ENCODE peak calls at places on chromosomes 3 and 15, in eight cellular contexts. One of them, this sample, is unnamed.

GRCh38 chr15:66625531-66625930 is 59.7 kb upstream of the LCTL start:
- DNase-seq in fibroblast of mammary gland: no peak
- DNase-seq in B cell: no peak
- DNase-seq in dorsolateral prefrontal cortex: no peak
- DNase-seq in mammary epithelial cell: no peak
- DNase-seq in fibroblast of lung: no peak
- DNase-seq in progenitor cell of endocrine pancreas: no peak
- DNase-seq in lower lobe of right lung: no peak
- DNase-seq in this sample: no peak

GRCh38 chr15:67945131-67945530 is 105.3 kb upstream of the RNU6-1 start:
- DNase-seq in fibroblast of mammary gland: no peak
- DNase-seq in B cell: no peak
- DNase-seq in dorsolateral prefrontal cortex: no peak
- DNase-seq in mammary epithelial cell: no peak
- DNase-seq in fibroblast of lung: no peak
- DNase-seq in progenitor cell of endocrine pancreas: no peak
- DNase-seq in lower lobe of right lung: no peak
- DNase-seq in this sample: no peak

GRCh38 chr3:58521002-58521670 is 15.9 kb downstream of the ACOX2 start:
- DNase-seq in fibroblast of mammary gland: peak; percentile 47
- DNase-seq in B cell: no peak
- DNase-seq in dorsolateral prefrontal cortex: no peak
- DNase-seq in mammary epithelial cell: no peak
- DNase-seq in fibroblast of lung: no peak
- DNase-seq in progenitor cell of endocrine pancreas: no peak
- DNase-seq in lower lobe of right lung: no peak
- DNase-seq in this sample: no peak

GRCh38 chr3:71710906-71711494 is 14.2 kb downstream of the EIF4E3 start:
- DNase-seq in fibroblast of mammary gland: peak; percentile 71
- DNase-seq in B cell: peak; percentile 46
- DNase-seq in dorsolateral prefrontal cortex: no peak
- DNase-seq in mammary epithelial cell: peak; percentile 33
- DNase-seq in fibroblast of lung: peak; percentile 72
- DNase-seq in progenitor cell of endocrine pancreas: no peak
- DNase-seq in lower lobe of right lung: no peak
- DNase-seq in this sample: no peak

GRCh38 chr15:93143186-93143585 is 54.2 kb upstream of the RGMA start:
- DNase-seq in fibroblast of mammary gland: no peak
- DNase-seq in B cell: no peak
- DNase-seq in dorsolateral prefrontal cortex: no peak
- DNase-seq in mammary epithelial cell: no peak
- DNase-seq in fibroblast of lung: no peak
- DNase-seq in progenitor cell of endocrine pancreas: no peak
- DNase-seq in lower lobe of right lung: no peak
- DNase-seq in this sample: no peak

GRCh38 chr15:68224546-68225250 is 4.8 kb downstream of the CLN6 start:
- DNase-seq in fibroblast of mammary gland: no peak
- DNase-seq in B cell: peak; percentile 30
- DNase-seq in dorsolateral prefrontal cortex: no peak
- DNase-seq in mammary epithelial cell: no peak
- DNase-seq in fibroblast of lung: no peak
- DNase-seq in progenitor cell of endocrine pancreas: no peak
- DNase-seq in lower lobe of right lung: no peak
- DNase-seq in this sample: no peak

GRCh38 chr15:49494842-49495241 is 71.8 kb downstream of the FGF7 start:
- DNase-seq in fibroblast of mammary gland: no peak
- DNase-seq in B cell: no peak
- DNase-seq in dorsolateral prefrontal cortex: no peak
- DNase-seq in mammary epithelial cell: no peak
- DNase-seq in fibroblast of lung: no peak
- DNase-seq in progenitor cell of endocrine pancreas: no peak
- DNase-seq in lower lobe of right lung: no peak
- DNase-seq in this sample: no peak

GRCh38 chr3:129315386-129315991 is 36.8 kb downstream of the HMCES start:
- DNase-seq in fibroblast of mammary gland: no peak
- DNase-seq in B cell: peak; percentile 65
- DNase-seq in dorsolateral prefrontal cortex: no peak
- DNase-seq in mammary epithelial cell: peak; percentile 35
- DNase-seq in fibroblast of lung: peak; percentile 23
- DNase-seq in progenitor cell of endocrine pancreas: no peak
- DNase-seq in lower lobe of right lung: peak; percentile 76
- DNase-seq in this sample: no peak

GRCh38 chr3:188948658-188949400 is 222.9 kb upstream of the TPRG1 start:
- DNase-seq in fibroblast of mammary gland: peak; percentile 99
- DNase-seq in B cell: peak; percentile 21
- DNase-seq in dorsolateral prefrontal cortex: no peak
- DNase-seq in mammary epithelial cell: peak; percentile 88
- DNase-seq in fibroblast of lung: peak; percentile 99
- DNase-seq in progenitor cell of endocrine pancreas: no peak
- DNase-seq in lower lobe of right lung: no peak
- DNase-seq in this sample: no peak

DNA sequence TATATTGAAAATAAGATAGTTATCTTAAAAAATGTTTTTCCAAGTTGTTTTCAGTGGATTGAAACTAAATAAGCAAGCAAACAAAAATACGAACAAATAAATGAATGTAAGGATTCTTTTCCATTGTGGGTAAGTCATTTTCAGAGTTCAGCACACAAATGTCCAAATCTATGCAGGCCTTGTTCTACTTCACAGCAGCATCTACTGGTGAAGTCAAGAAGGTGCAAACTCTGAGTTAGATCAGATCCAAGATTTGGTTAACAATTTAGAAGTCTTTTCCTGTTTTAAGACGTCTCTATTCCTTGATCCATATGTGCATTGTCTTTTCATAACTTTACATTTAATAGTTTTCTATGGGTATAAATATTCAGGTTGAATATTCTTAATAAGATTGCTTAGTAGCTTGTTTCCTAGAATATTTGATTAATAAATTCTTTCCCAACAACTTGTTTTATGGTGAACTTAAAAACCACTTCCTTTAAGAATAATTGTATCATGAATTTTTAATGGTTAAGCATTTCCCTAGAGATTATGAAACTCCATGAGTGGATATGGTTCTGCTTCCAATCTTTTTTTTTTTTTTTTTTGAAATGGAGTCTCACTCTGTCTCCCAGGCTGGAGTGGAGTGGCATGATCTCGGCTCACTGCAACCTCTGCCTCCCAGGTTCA is 10.5 kb downstream of the PTX3 start:
- DNase-seq in fibroblast of mammary gland: peak; percentile 76
- DNase-seq in B cell: no peak
- DNase-seq in dorsolateral prefrontal cortex: no peak
- DNase-seq in mammary epithelial cell: peak; percentile 17
- DNase-seq in fibroblast of lung: peak; percentile 81
- DNase-seq in progenitor cell of endocrine pancreas: no peak
- DNase-seq in lower lobe of right lung: no peak
- DNase-seq in this sample: no peak
- TF ChIP-seq CTCF in fibroblast of mammary gland: peak; percentile 83
- TF ChIP-seq CTCF in B cell: no peak
- TF ChIP-seq CTCF in dorsolateral prefrontal cortex: peak; percentile 59
- TF ChIP-seq CTCF in mammary epithelial cell: peak; percentile 70
- TF ChIP-seq CTCF in fibroblast of lung: peak; percentile 82
- TF ChIP-seq CTCF in progenitor cell of endocrine pancreas: peak; percentile 30
- TF ChIP-seq CTCF in lower lobe of right lung: peak; percentile 34
- TF ChIP-seq CTCF in this sample: peak; percentile 60

GRCh38 chr3:107643038-107643883 is 120.5 kb downstream of the BBX start:
- DNase-seq in fibroblast of mammary gland: peak; percentile 26
- DNase-seq in B cell: no peak
- DNase-seq in dorsolateral prefrontal cortex: no peak
- DNase-seq in mammary epithelial cell: no peak
- DNase-seq in fibroblast of lung: no peak
- DNase-seq in progenitor cell of endocrine pancreas: no peak
- DNase-seq in lower lobe of right lung: no peak
- DNase-seq in this sample: no peak
- TF ChIP-seq CTCF in fibroblast of mammary gland: peak; percentile 17
- TF ChIP-seq CTCF in B cell: no peak
- TF ChIP-seq CTCF in dorsolateral prefrontal cortex: peak; percentile 7
- TF ChIP-seq CTCF in mammary epithelial cell: peak; percentile 38
- TF ChIP-seq CTCF in fibroblast of lung: no peak
- TF ChIP-seq CTCF in progenitor cell of endocrine pancreas: peak; percentile 42
- TF ChIP-seq CTCF in lower lobe of right lung: no peak
- TF ChIP-seq CTCF in this sample: peak; percentile 20

DNA sequence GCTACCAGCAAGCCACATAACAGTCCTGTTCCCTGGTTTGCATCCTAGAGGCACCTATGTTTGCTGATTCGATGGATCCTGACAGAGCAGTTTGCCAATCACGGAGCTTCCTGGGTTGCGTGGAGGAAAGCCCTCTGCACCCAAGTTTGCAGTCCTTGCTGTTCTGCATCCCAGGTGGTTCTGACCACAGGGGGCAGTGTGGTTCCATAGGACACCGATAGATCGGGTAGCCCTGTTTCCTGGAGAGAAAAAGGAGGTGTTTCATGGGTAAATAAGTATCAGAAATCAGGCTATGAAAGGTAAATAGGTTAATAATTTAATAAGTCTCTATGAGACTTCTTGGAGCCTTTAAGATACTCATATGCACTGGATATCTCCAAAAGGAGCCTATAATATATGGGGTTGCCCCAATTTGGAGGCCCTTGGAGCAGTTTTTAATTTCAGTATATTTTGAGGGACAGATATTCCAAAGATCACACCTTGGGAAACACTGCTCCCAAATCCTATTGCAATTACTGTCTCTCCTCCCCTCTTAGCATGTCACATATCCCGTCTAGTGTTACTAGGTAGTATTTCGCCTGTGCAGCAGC is 194.6 kb upstream of the TPM1 start:
- DNase-seq in fibroblast of mammary gland: peak; percentile 68
- DNase-seq in B cell: peak; percentile 16
- DNase-seq in dorsolateral prefrontal cortex: peak; percentile 87
- DNase-seq in mammary epithelial cell: peak; percentile 48
- DNase-seq in fibroblast of lung: peak; percentile 59
- DNase-seq in progenitor cell of endocrine pancreas: peak; percentile 23
- DNase-seq in lower lobe of right lung: peak; percentile 57
- DNase-seq in this sample: peak; percentile 44
- TF ChIP-seq CTCF in fibroblast of mammary gland: peak; percentile 78
- TF ChIP-seq CTCF in B cell: peak; percentile 24
- TF ChIP-seq CTCF in dorsolateral prefrontal cortex: peak; percentile 70
- TF ChIP-seq CTCF in mammary epithelial cell: peak; percentile 81
- TF ChIP-seq CTCF in fibroblast of lung: peak; percentile 49
- TF ChIP-seq CTCF in progenitor cell of endocrine pancreas: peak; percentile 52
- TF ChIP-seq CTCF in lower lobe of right lung: peak; percentile 63
- TF ChIP-seq CTCF in this sample: peak; percentile 63

GRCh38 chr15:100653608-100654007 is 51.2 kb downstream of the ASB7 start:
- DNase-seq in fibroblast of mammary gland: no peak
- DNase-seq in B cell: no peak
- DNase-seq in dorsolateral prefrontal cortex: no peak
- DNase-seq in mammary epithelial cell: no peak
- DNase-seq in fibroblast of lung: peak; percentile 41
- DNase-seq in progenitor cell of endocrine pancreas: no peak
- DNase-seq in lower lobe of right lung: no peak
- DNase-seq in this sample: no peak

GRCh38 chr15:100651253-100651652 is 48.9 kb downstream of the ASB7 start:
- DNase-seq in fibroblast of mammary gland: peak; percentile 66
- DNase-seq in B cell: no peak
- DNase-seq in dorsolateral prefrontal cortex: no peak
- DNase-seq in mammary epithelial cell: no peak
- DNase-seq in fibroblast of lung: peak; percentile 19
- DNase-seq in progenitor cell of endocrine pancreas: no peak
- DNase-seq in lower lobe of right lung: no peak
- DNase-seq in this sample: no peak

DNA sequence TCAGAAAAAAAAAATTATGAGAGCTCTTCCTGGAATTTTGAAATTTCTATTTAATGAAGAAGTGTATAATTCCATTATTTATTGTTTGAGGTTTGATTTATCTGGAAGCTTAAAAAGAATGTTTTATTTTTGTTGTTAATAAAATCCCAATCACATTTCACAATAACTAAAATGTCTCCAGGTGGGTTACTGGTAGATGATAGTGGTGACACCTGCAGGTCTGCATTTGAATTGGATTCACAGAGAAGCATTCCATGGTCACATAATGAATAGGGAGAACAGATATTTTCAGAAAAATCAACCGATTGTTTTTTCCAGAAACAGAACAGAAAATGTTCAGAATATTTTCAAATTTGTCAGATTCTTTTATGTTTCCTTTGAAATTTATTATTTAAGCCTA is 48.3 kb downstream of the ASB7 start:
- DNase-seq in fibroblast of mammary gland: no peak
- DNase-seq in B cell: no peak
- DNase-seq in dorsolateral prefrontal cortex: no peak
- DNase-seq in mammary epithelial cell: no peak
- DNase-seq in fibroblast of lung: no peak
- DNase-seq in progenitor cell of endocrine pancreas: no peak
- DNase-seq in lower lobe of right lung: no peak
- DNase-seq in this sample: no peak
- TF ChIP-seq CTCF in fibroblast of mammary gland: no peak
- TF ChIP-seq CTCF in B cell: no peak
- TF ChIP-seq CTCF in dorsolateral prefrontal cortex: no peak
- TF ChIP-seq CTCF in mammary epithelial cell: peak; percentile 40
- TF ChIP-seq CTCF in fibroblast of lung: no peak
- TF ChIP-seq CTCF in progenitor cell of endocrine pancreas: peak; percentile 32
- TF ChIP-seq CTCF in lower lobe of right lung: no peak
- TF ChIP-seq CTCF in this sample: peak; percentile 38

GRCh38 chr3:14921034-14921616 is 26.3 kb upstream of the NR2C2 start:
- DNase-seq in fibroblast of mammary gland: peak; percentile 83
- DNase-seq in B cell: peak; percentile 80
- DNase-seq in dorsolateral prefrontal cortex: peak; percentile 89
- DNase-seq in mammary epithelial cell: peak; percentile 69
- DNase-seq in fibroblast of lung: peak; percentile 85
- DNase-seq in progenitor cell of endocrine pancreas: peak; percentile 75
- DNase-seq in lower lobe of right lung: peak; percentile 89
- DNase-seq in this sample: peak; percentile 85
- TF ChIP-seq CTCF in fibroblast of mammary gland: peak; percentile 88
- TF ChIP-seq CTCF in B cell: peak; percentile 99
- TF ChIP-seq CTCF in dorsolateral prefrontal cortex: peak; percentile 100
- TF ChIP-seq CTCF in mammary epithelial cell: peak; percentile 99
- TF ChIP-seq CTCF in fibroblast of lung: peak; percentile 95
- TF ChIP-seq CTCF in progenitor cell of endocrine pancreas: peak; percentile 93
- TF ChIP-seq CTCF in lower lobe of right lung: peak; percentile 97
- TF ChIP-seq CTCF in this sample: peak; percentile 95

GRCh38 chr3:82163907-82164520 is 402.6 kb upstream of the GBE1 start:
- DNase-seq in fibroblast of mammary gland: peak; percentile 48
- DNase-seq in B cell: peak; percentile 6
- DNase-seq in dorsolateral prefrontal cortex: no peak
- DNase-seq in mammary epithelial cell: no peak
- DNase-seq in fibroblast of lung: peak; percentile 34
- DNase-seq in progenitor cell of endocrine pancreas: no peak
- DNase-seq in lower lobe of right lung: no peak
- DNase-seq in this sample: no peak
- TF ChIP-seq CTCF in fibroblast of mammary gland: peak; percentile 39
- TF ChIP-seq CTCF in B cell: peak; percentile 38
- TF ChIP-seq CTCF in dorsolateral prefrontal cortex: peak; percentile 25
- TF ChIP-seq CTCF in mammary epithelial cell: peak; percentile 31
- TF ChIP-seq CTCF in fibroblast of lung: no peak
- TF ChIP-seq CTCF in progenitor cell of endocrine pancreas: peak; percentile 64
- TF ChIP-seq CTCF in lower lobe of right lung: no peak
- TF ChIP-seq CTCF in this sample: peak; percentile 65

GRCh38 chr3:195522254-195523023 is 20.7 kb downstream of the PPP1R2 start:
- DNase-seq in fibroblast of mammary gland: peak; percentile 55
- DNase-seq in B cell: peak; percentile 62
- DNase-seq in dorsolateral prefrontal cortex: no peak
- DNase-seq in mammary epithelial cell: no peak
- DNase-seq in fibroblast of lung: peak; percentile 58
- DNase-seq in progenitor cell of endocrine pancreas: no peak
- DNase-seq in lower lobe of right lung: no peak
- DNase-seq in this sample: peak; percentile 38
- TF ChIP-seq CTCF in fibroblast of mammary gland: peak; percentile 48
- TF ChIP-seq CTCF in B cell: peak; percentile 96
- TF ChIP-seq CTCF in dorsolateral prefrontal cortex: peak; percentile 91
- TF ChIP-seq CTCF in mammary epithelial cell: peak; percentile 51
- TF ChIP-seq CTCF in fibroblast of lung: peak; percentile 36
- TF ChIP-seq CTCF in progenitor cell of endocrine pancreas: peak; percentile 84
- TF ChIP-seq CTCF in lower lobe of right lung: peak; percentile 70
- TF ChIP-seq CTCF in this sample: peak; percentile 95